ENCODE peak calls at places on chromosomes 16 and 17, in seven cellular contexts. One of them, this sample, is unnamed.

GRCh38 chr17:61388561-61389356 is 10.9 kb upstream of the TBX2 start:
- DNase-seq in activated CD8-positive, alpha-beta memory T cell treated with anti-CD3 and anti-CD28 coated beads for 24 hours: no peak
- DNase-seq in activated T-helper 1 cell treated with Interleukin-2 at 50 U/mL for 16 hours: no peak
- DNase-seq in NCI-H460: no peak
- DNase-seq in psoas muscle: no peak
- DNase-seq in NCI-H1694: no peak
- DNase-seq in GM12891: no peak
- DNase-seq in this sample: no peak

GRCh38 chr16:10120953-10121352 is 61.3 kb downstream of the GRIN2A start:
- DNase-seq in activated CD8-positive, alpha-beta memory T cell treated with anti-CD3 and anti-CD28 coated beads for 24 hours: no peak
- DNase-seq in NCI-H1694: no peak
- DNase-seq in NCI-H460: no peak
- DNase-seq in psoas muscle: no peak
- DNase-seq in GM12891: no peak
- DNase-seq in activated T-helper 1 cell treated with Interleukin-2 at 50 U/mL for 16 hours: no peak
- DNase-seq in this sample: no peak

GRCh38 chr16:47054306-47054705 is 80.8 kb upstream of the DNAJA2 start:
- DNase-seq in activated T-helper 1 cell treated with Interleukin-2 at 50 U/mL for 16 hours: no peak
- DNase-seq in activated CD8-positive, alpha-beta memory T cell treated with anti-CD3 and anti-CD28 coated beads for 24 hours: no peak
- DNase-seq in psoas muscle: no peak
- DNase-seq in GM12891: no peak
- DNase-seq in NCI-H1694: no peak
- DNase-seq in NCI-H460: no peak
- DNase-seq in this sample: no peak

GRCh38 chr16:242281-242680 is 7.7 kb downstream of the FAM234A start:
- DNase-seq in GM12891: no peak
- DNase-seq in psoas muscle: peak; percentile 14
- DNase-seq in activated CD8-positive, alpha-beta memory T cell treated with anti-CD3 and anti-CD28 coated beads for 24 hours: no peak
- DNase-seq in activated T-helper 1 cell treated with Interleukin-2 at 50 U/mL for 16 hours: no peak
- DNase-seq in NCI-H1694: no peak
- DNase-seq in NCI-H460: no peak
- DNase-seq in this sample: no peak

GRCh38 chr17:29835438-29836351 is 94.3 kb downstream of the SSH2 start:
- DNase-seq in activated T-helper 1 cell treated with Interleukin-2 at 50 U/mL for 16 hours: no peak
- DNase-seq in GM12891: no peak
- DNase-seq in NCI-H460: no peak
- DNase-seq in psoas muscle: no peak
- DNase-seq in NCI-H1694: no peak
- DNase-seq in activated CD8-positive, alpha-beta memory T cell treated with anti-CD3 and anti-CD28 coated beads for 24 hours: no peak
- DNase-seq in this sample: no peak

GRCh38 chr17:40910441-40910841 is 25.4 kb upstream of the KRT20 start:
- DNase-seq in NCI-H1694: no peak
- DNase-seq in NCI-H460: no peak
- DNase-seq in psoas muscle: no peak
- DNase-seq in GM12891: no peak
- DNase-seq in activated CD8-positive, alpha-beta memory T cell treated with anti-CD3 and anti-CD28 coated beads for 24 hours: no peak
- DNase-seq in activated T-helper 1 cell treated with Interleukin-2 at 50 U/mL for 16 hours: no peak
- DNase-seq in this sample: no peak

GRCh38 chr17:1224330-1224729 is 44.5 kb upstream of the ABR start:
- DNase-seq in activated CD8-positive, alpha-beta memory T cell treated with anti-CD3 and anti-CD28 coated beads for 24 hours: no peak
- DNase-seq in NCI-H460: no peak
- DNase-seq in GM12891: no peak
- DNase-seq in psoas muscle: no peak
- DNase-seq in activated T-helper 1 cell treated with Interleukin-2 at 50 U/mL for 16 hours: no peak
- DNase-seq in NCI-H1694: no peak
- DNase-seq in this sample: no peak

GRCh38 chr16:883781-884180 is 83.2 kb upstream of the GNG13 start:
- DNase-seq in activated CD8-positive, alpha-beta memory T cell treated with anti-CD3 and anti-CD28 coated beads for 24 hours: no peak
- DNase-seq in NCI-H1694: no peak
- DNase-seq in activated T-helper 1 cell treated with Interleukin-2 at 50 U/mL for 16 hours: no peak
- DNase-seq in GM12891: no peak
- DNase-seq in NCI-H460: no peak
- DNase-seq in psoas muscle: no peak
- DNase-seq in this sample: no peak

GRCh38 chr17:27623578-27623977 is 7.4 kb upstream of the LGALS9 start:
- DNase-seq in NCI-H1694: no peak
- DNase-seq in activated T-helper 1 cell treated with Interleukin-2 at 50 U/mL for 16 hours: no peak
- DNase-seq in psoas muscle: no peak
- DNase-seq in GM12891: no peak
- DNase-seq in activated CD8-positive, alpha-beta memory T cell treated with anti-CD3 and anti-CD28 coated beads for 24 hours: no peak
- DNase-seq in NCI-H460: no peak
- DNase-seq in this sample: no peak

GRCh38 chr17:73058022-73058421 is 34.5 kb downstream of the SLC39A11 start:
- DNase-seq in NCI-H460: no peak
- DNase-seq in psoas muscle: no peak
- DNase-seq in GM12891: no peak
- DNase-seq in activated CD8-positive, alpha-beta memory T cell treated with anti-CD3 and anti-CD28 coated beads for 24 hours: no peak
- DNase-seq in activated T-helper 1 cell treated with Interleukin-2 at 50 U/mL for 16 hours: no peak
- DNase-seq in NCI-H1694: no peak
- DNase-seq in this sample: no peak

GRCh38 chr17:72488542-72489272 is 367.9 kb downstream of the SOX9 start:
- DNase-seq in NCI-H460: no peak
- DNase-seq in psoas muscle: no peak
- DNase-seq in activated T-helper 1 cell treated with Interleukin-2 at 50 U/mL for 16 hours: no peak
- DNase-seq in NCI-H1694: no peak
- DNase-seq in GM12891: no peak
- DNase-seq in activated CD8-positive, alpha-beta memory T cell treated with anti-CD3 and anti-CD28 coated beads for 24 hours: no peak
- DNase-seq in this sample: no peak

GRCh38 chr17:7922499-7923289 is 6.6 kb upstream of the RNF227 start:
- DNase-seq in NCI-H460: peak; percentile 33
- DNase-seq in GM12891: peak; percentile 75
- DNase-seq in psoas muscle: peak; percentile 91
- DNase-seq in activated CD8-positive, alpha-beta memory T cell treated with anti-CD3 and anti-CD28 coated beads for 24 hours: peak; percentile 90
- DNase-seq in NCI-H1694: no peak
- DNase-seq in activated T-helper 1 cell treated with Interleukin-2 at 50 U/mL for 16 hours: peak; percentile 71
- DNase-seq in this sample: peak; percentile 62

GRCh38 chr16:29804455-29805231 is 1.7 kb upstream of the MAZ start:
- DNase-seq in GM12891: no peak
- DNase-seq in NCI-H1694: peak; percentile 48
- DNase-seq in activated T-helper 1 cell treated with Interleukin-2 at 50 U/mL for 16 hours: no peak
- DNase-seq in psoas muscle: peak; percentile 80
- DNase-seq in activated CD8-positive, alpha-beta memory T cell treated with anti-CD3 and anti-CD28 coated beads for 24 hours: no peak
- DNase-seq in NCI-H460: no peak
- DNase-seq in this sample: no peak

GRCh38 chr17:51435171-51435552 is 174.8 kb downstream of the UTP18 start:
- DNase-seq in activated T-helper 1 cell treated with Interleukin-2 at 50 U/mL for 16 hours: no peak
- DNase-seq in psoas muscle: no peak
- DNase-seq in activated CD8-positive, alpha-beta memory T cell treated with anti-CD3 and anti-CD28 coated beads for 24 hours: no peak
- DNase-seq in GM12891: no peak
- DNase-seq in NCI-H460: no peak
- DNase-seq in NCI-H1694: no peak
- DNase-seq in this sample: no peak

GRCh38 chr16:27795992-27796614 is 246.2 kb downstream of the KATNIP start:
- DNase-seq in psoas muscle: no peak
- DNase-seq in activated T-helper 1 cell treated with Interleukin-2 at 50 U/mL for 16 hours: no peak
- DNase-seq in activated CD8-positive, alpha-beta memory T cell treated with anti-CD3 and anti-CD28 coated beads for 24 hours: no peak
- DNase-seq in GM12891: no peak
- DNase-seq in NCI-H460: peak; percentile 46
- DNase-seq in NCI-H1694: no peak
- DNase-seq in this sample: no peak

GRCh38 chr17:77690271-77691161 is 268.0 kb upstream of the TNRC6C start:
- DNase-seq in GM12891: no peak
- DNase-seq in NCI-H1694: no peak
- DNase-seq in activated CD8-positive, alpha-beta memory T cell treated with anti-CD3 and anti-CD28 coated beads for 24 hours: peak; percentile 62
- DNase-seq in psoas muscle: peak; percentile 65
- DNase-seq in activated T-helper 1 cell treated with Interleukin-2 at 50 U/mL for 16 hours: no peak
- DNase-seq in NCI-H460: no peak
- DNase-seq in this sample: no peak

GRCh38 chr17:80886641-80887573 is 104.7 kb upstream of the CHMP6 start:
- DNase-seq in NCI-H1694: no peak
- DNase-seq in NCI-H460: no peak
- DNase-seq in activated CD8-positive, alpha-beta memory T cell treated with anti-CD3 and anti-CD28 coated beads for 24 hours: no peak
- DNase-seq in activated T-helper 1 cell treated with Interleukin-2 at 50 U/mL for 16 hours: no peak
- DNase-seq in GM12891: no peak
- DNase-seq in psoas muscle: peak; percentile 47
- DNase-seq in this sample: no peak

This sample was measured in GM18507.